ENCODE peak calls at places on chromosomes 6 and 20, in six cellular contexts. X is GM12865, K is B cell, I is Peyer's patch, A is AG04449, Q is glutamatergic neuron. Y is an unnamed sample.

GRCh38 chr6:72522735-72523141 is 99.1 kb upstream of the KCNQ5 start:
- DNase-seq in X (peak), I (no peak), Q (peak), A (no peak), K (peak), Y (peak)

GRCh38 chr20:57614490-57615471 is 5.4 kb downstream of the ZBP1 start:
- DNase-seq in Q (no peak), X (no peak), I (no peak), A (no peak), K (no peak), Y (peak)

GRCh38 chr6:7747016-7747415 is 21.1 kb downstream of the BMP6 start:
- DNase-seq in X (no peak), K (no peak), I (no peak), A (no peak), Q (no peak), Y (no peak)

GRCh38 chr20:14700641-14700965 is 363.2 kb upstream of the FLRT3 start:
- DNase-seq in A (no peak), Q (no peak), X (peak), I (no peak), K (no peak), Y (no peak)

GRCh38 chr20:5526516-5526915 is 209.8 kb upstream of the PROKR2 start:
- DNase-seq in A (no peak), X (no peak), Q (no peak), I (peak), K (no peak), Y (no peak)

GRCh38 chr6:112216699-112217551 is 37.4 kb downstream of the LAMA4 start:
- DNase-seq in I (no peak), Q (no peak), K (no peak), A (peak), X (no peak), Y (no peak)

GRCh38 chr6:30725713-30726505 is 5.8 kb downstream of the TUBB start:
- DNase-seq in X (peak), K (no peak), Q (no peak), A (no peak), I (no peak), Y (no peak)

GRCh38 chr6:14151773-14152172 is 34.2 kb downstream of the CD83 start:
- DNase-seq in K (no peak), I (no peak), Q (no peak), A (no peak), X (no peak), Y (no peak)

GRCh38 chr6:35425284-35425683 is 26.9 kb upstream of the FANCE start:
- DNase-seq in K (no peak), X (no peak), A (peak), I (no peak), Q (no peak), Y (no peak)

DNA sequence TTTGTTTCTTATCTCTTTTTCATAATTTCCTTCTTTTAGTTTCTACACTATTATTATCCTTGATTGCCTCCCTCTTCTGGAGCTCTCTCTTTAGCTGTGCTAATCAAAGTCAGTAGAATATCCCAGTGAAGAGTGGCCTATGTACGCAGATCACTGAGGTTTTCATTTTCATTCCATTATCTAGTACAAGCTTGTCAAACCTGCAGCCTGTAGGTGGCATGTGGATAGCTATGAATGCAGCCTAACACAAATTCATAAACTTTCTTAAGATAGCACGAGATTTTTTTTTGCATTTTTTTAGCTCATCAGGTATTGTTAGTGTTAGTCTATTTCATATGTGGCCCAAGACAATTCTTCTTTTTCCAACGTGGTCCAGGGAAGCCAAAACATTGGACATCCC is 825.7 kb upstream of the MAP3K7 start:
- DNase-seq in Q (no peak), I (no peak), K (no peak), A (no peak), X (no peak), Y (no peak)
- TF ChIP-seq CTCF in Q (no peak), I (no peak), K (no peak), A (no peak), X (no peak), Y (no peak)

GRCh38 chr20:38894091-38894847 is 31.9 kb upstream of the FAM83D start:
- DNase-seq in I (peak), K (no peak), A (no peak), X (no peak), Q (no peak), Y (peak)
- TF ChIP-seq CTCF in I (no peak), K (peak), A (no peak), X (no peak), Q (peak), Y (no peak)

DNA sequence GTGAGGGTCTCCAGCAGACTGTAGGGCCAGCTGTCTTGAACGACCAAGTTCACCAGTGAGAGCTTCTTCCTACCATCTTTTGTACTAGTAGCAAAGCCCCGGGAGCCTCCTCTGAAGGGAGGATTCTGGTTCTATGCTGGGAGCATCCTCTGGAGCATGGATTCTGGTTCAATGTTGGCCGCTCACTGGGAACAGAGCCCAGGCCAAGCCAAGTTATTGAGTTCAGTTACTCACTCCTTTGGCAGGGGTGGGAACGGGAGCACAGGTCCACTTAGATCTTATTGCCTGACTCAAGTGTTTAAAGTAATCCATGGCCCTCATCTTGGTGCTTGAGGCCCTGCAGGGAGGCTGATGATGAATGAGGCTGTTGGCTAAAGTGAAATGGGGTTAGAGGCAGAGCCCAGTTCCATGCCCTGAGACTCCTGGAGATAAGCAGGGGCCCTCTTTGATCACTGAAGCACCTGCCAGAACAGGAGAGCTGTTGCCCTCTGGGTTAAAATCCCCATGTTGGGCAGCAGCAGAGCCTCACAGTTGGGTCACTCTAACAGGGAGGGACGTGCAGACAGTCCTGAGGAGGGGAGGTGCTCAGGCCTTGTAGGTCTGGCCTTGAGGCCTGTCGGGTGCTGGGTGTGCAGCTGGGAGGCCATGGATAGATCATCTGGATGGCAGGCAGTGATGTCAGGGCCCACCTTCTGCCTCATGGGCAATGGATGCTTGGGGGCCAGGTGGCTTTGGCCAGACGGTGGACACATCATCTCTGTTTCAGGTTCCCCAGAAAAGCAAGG is 98.3 kb upstream of the SYNDIG1 start:
- DNase-seq in A (no peak), X (no peak), K (no peak), Q (no peak), I (no peak), Y (no peak)
- TF ChIP-seq CTCF in A (no peak), X (no peak), K (no peak), Q (no peak), I (no peak), Y (no peak)

DNA sequence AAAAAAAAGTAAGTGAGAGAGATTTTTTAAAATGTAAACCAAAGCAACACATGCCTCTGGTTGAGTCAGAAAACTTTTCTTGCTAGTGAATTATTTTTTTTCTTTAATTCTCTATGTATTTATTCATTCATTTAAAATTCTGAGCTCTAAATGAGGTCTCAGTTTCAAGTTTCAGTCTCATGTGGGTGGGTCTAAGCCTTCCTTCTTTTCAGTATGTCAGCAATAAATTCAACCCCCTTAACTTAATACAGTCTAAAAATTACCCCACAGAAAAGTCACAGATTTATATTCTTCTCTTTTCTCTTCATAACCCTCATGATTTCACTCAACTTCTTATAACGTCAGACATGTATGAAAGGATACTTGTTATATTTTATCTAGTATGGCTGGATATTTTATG is 663.3 kb upstream of the PTCHD4 start:
- DNase-seq in K (no peak), X (no peak), I (no peak), A (no peak), Q (no peak), Y (no peak)
- TF ChIP-seq CTCF in K (no peak), X (no peak), I (no peak), A (no peak), Q (no peak), Y (no peak)

GRCh38 chr6:108117427-108118358 is 43.2 kb upstream of the OSTM1 start:
- DNase-seq in I (peak), A (no peak), X (peak), K (peak), Q (peak), Y (peak)
- TF ChIP-seq CTCF in I (no peak), A (no peak), X (no peak), K (no peak), Q (no peak), Y (no peak)

GRCh38 chr6:100257661-100258395 is 206.9 kb downstream of the SIM1 start:
- DNase-seq in A (peak), Q (no peak), I (no peak), K (peak), X (peak), Y (peak)
- TF ChIP-seq CTCF in A (peak), Q (no peak), I (no peak), K (no peak), X (no peak), Y (no peak)

DNA sequence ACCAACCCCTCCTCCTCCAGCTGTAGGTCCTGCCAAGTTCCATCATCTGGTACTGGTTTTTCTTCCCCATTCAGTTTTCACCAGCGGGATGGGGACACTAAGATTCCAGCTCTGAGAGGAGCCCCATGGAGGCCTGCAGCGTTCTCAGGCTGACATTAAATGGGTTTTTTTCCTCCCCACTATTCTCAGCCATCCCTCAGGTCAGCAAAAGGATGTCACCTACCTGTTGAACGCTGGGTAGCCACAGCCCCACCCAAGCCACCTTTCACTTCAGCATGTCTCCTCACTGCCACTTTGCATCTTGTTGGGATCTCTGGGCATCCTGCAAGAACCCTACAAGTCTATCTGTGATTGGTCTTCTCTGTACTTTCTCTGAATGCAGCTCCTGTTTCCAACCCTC is 6.8 kb downstream of the KCNK17 start:
- DNase-seq in X (no peak), I (no peak), Q (no peak), K (no peak), A (no peak), Y (no peak)
- TF ChIP-seq CTCF in X (no peak), I (no peak), Q (no peak), K (no peak), A (no peak), Y (no peak)

GRCh38 chr6:161422710-161423109 is 148.8 kb upstream of the AGPAT4 start:
- DNase-seq in Q (no peak), I (no peak), K (no peak), A (no peak), X (no peak), Y (no peak)
- TF ChIP-seq CTCF in Q (no peak), I (no peak), K (no peak), A (no peak), X (no peak), Y (no peak)